ENCODE peak calls at places on chromosomes 13 and 19, in nine cellular contexts. B, P, D, Q, J, K, X, H and U are unnamed samples.

GRCh38 chr19:18479964-18480723 is 41.7 kb downstream of the ELL start:
- DNase-seq in X (peak; percentile 78), D (peak; percentile 76), H (peak; percentile 92), K (no peak), J (peak; percentile 65), Q (no peak), B (no peak), P (peak; percentile 94), U (no peak)

GRCh38 chr19:10086032-10086903 is at the start of gene SHFL:
- DNase-seq in P (peak; percentile 74), Q (peak; percentile 90), X (peak; percentile 80), D (peak; percentile 79), K (peak; percentile 64), J (peak; percentile 72), B (peak; percentile 44), H (peak; percentile 78), U (peak; percentile 87)

GRCh38 chr13:98322091-98322718 is 145.1 kb upstream of the RNF113B start:
- DNase-seq in K (no peak), D (no peak), Q (no peak), H (no peak), P (no peak), B (no peak), X (no peak), J (no peak), U (no peak)

GRCh38 chr19:4596033-4596904 is 36.8 kb upstream of the SEMA6B start:
- DNase-seq in J (no peak), H (no peak), X (no peak), D (no peak), Q (no peak), K (no peak), P (no peak), B (no peak), U (no peak)

GRCh38 chr13:68940049-68940448 is 1167.6 kb upstream of the ATXN8OS start:
- DNase-seq in P (no peak), K (no peak), D (no peak), H (no peak), Q (no peak), B (no peak), X (no peak), J (no peak), U (no peak)

GRCh38 chr13:39417131-39417530 is 185.9 kb downstream of the LHFPL6 start:
- DNase-seq in D (peak; percentile 38), B (no peak), X (peak; percentile 19), K (no peak), P (peak; percentile 16), J (no peak), H (no peak), Q (no peak), U (no peak)

GRCh38 chr19:44303305-44303704 is 1.5 kb downstream of the ZNF235 start:
- DNase-seq in P (no peak), Q (no peak), X (no peak), B (no peak), J (no peak), D (no peak), H (no peak), K (no peak), U (no peak)

GRCh38 chr13:65854431-65854830 is 1375.7 kb downstream of the PCDH9 start:
- DNase-seq in P (no peak), K (no peak), H (no peak), B (no peak), Q (no peak), X (no peak), D (no peak), J (no peak), U (no peak)

GRCh38 chr13:113245858-113246791 is 36.7 kb downstream of the CUL4A start:
- DNase-seq in H (no peak), P (peak; percentile 7), B (no peak), K (no peak), Q (no peak), X (peak; percentile 3), D (no peak), J (no peak), U (no peak)

GRCh38 chr19:35509018-35509652 is 4.3 kb downstream of the DMKN start:
- DNase-seq in X (no peak), K (no peak), J (peak; percentile 12), H (no peak), D (no peak), B (no peak), Q (no peak), P (no peak), U (peak; percentile 81)

GRCh38 chr19:14957464-14957863 is 16.2 kb downstream of the OR7C2 start:
- DNase-seq in P (no peak), X (no peak), B (no peak), J (no peak), Q (no peak), D (no peak), H (no peak), K (no peak), U (no peak)

GRCh38 chr19:6287269-6287885 is 7.6 kb upstream of the MLLT1 start:
- DNase-seq in K (no peak), J (peak; percentile 22), P (no peak), B (no peak), X (no peak), Q (no peak), H (no peak), D (no peak), U (no peak)